ENCODE peak calls at places on chromosome 17, in four cellular contexts. P is activated CD4-positive, alpha-beta memory T cell treated with anti-CD3 and anti-CD28 coated beads for 36 hours; E is caudate nucleus; S is KBM-7. G is an unnamed sample.

GRCh38 chr17:49633762-49634486 is 44.0 kb downstream of the SPOP start:
- DNase-seq in P (no peak), E (no peak), S (no peak), G (no peak)

GRCh38 chr17:49925916-49926315 is 43.1 kb upstream of the DLX4 start:
- DNase-seq in P (no peak), E (no peak), S (no peak), G (no peak)

GRCh38 chr17:28684963-28685362 is 23.0 kb downstream of the SUPT6H start:
- DNase-seq in P (no peak), E (peak), S (peak), G (peak)

GRCh38 chr17:72775914-72776313 is 316.6 kb downstream of the SLC39A11 start:
- DNase-seq in P (no peak), E (no peak), S (no peak), G (peak)

GRCh38 chr17:45246861-45247428 is 14.9 kb downstream of the SPATA32 start:
- DNase-seq in P (no peak), E (no peak), S (peak), G (peak)

GRCh38 chr17:5592382-5592781 is 8.1 kb upstream of the NLRP1 start:
- DNase-seq in P (no peak), E (no peak), S (peak), G (no peak)

GRCh38 chr17:32865141-32865540 is 11.8 kb downstream of the MYO1D start:
- DNase-seq in P (no peak), E (no peak), S (no peak), G (no peak)

GRCh38 chr17:50102164-50102991 is 7.2 kb downstream of the PDK2 start:
- DNase-seq in P (no peak), E (peak), S (no peak), G (no peak)

GRCh38 chr17:17780941-17781590 is 55.7 kb downstream of the SREBF1 start:
- DNase-seq in P (no peak), E (peak), S (peak), G (no peak)

GRCh38 chr17:45782889-45783592 is 1.1 kb upstream of the CRHR1 start:
- DNase-seq in P (peak), E (peak), S (peak), G (peak)

GRCh38 chr17:51857052-51857593 is 301.4 kb downstream of the CA10 start:
- DNase-seq in P (no peak), E (no peak), S (no peak), G (peak)

GRCh38 chr17:2644971-2645370 is 51.5 kb downstream of the PAFAH1B1 start:
- DNase-seq in P (no peak), E (no peak), S (no peak), G (no peak)

GRCh38 chr17:7910281-7910680 is 5.8 kb downstream of the RNF227 start:
- DNase-seq in P (no peak), E (no peak), S (no peak), G (no peak)

GRCh38 chr17:27618417-27618816 is 12.6 kb upstream of the LGALS9 start:
- DNase-seq in P (no peak), E (no peak), S (no peak), G (no peak)

GRCh38 chr17:80833952-80834895 is 157.4 kb upstream of the CHMP6 start:
- DNase-seq in P (no peak), E (peak), S (no peak), G (peak)

GRCh38 chr17:31544186-31544585 is 152.7 kb downstream of the RAB11FIP4 start:
- DNase-seq in P (no peak), E (no peak), S (peak), G (no peak)

G was measured in BE2C.